ENCODE peak calls at places on chromosome 5, in six cellular contexts. J is stimulated activated CD4-positive, alpha-beta T cell treated with anti-CD3 and anti-CD28 coated beads, Interleukin-1b, Interleukin-23, amount 100 ng/mL, for 24 hours; B is NCI-H1417; C is gastrocnemius medialis; A is RPMI7951; N is nephron progenitor cell. S is an unnamed sample.

GRCh38 chr5:36724429-36725332 is 118.3 kb downstream of the SLC1A3 start:
- DNase-seq in C (no peak), N (no peak), J (no peak), A (peak), B (no peak), S (no peak)

GRCh38 chr5:38453921-38454320 is 102.5 kb downstream of the LIFR start:
- DNase-seq in J (no peak), B (no peak), C (no peak), A (no peak), N (no peak), S (no peak)

GRCh38 chr5:134585966-134586365 is 46.7 kb downstream of the SAR1B start:
- DNase-seq in B (no peak), C (no peak), N (no peak), A (no peak), J (no peak), S (no peak)

GRCh38 chr5:69074664-69075521 is 18.9 kb upstream of the SLC30A5 start:
- DNase-seq in N (no peak), J (no peak), C (no peak), B (no peak), A (no peak), S (no peak)

GRCh38 chr5:126812199-126812570 is 35.2 kb downstream of the LMNB1 start:
- DNase-seq in A (no peak), N (no peak), B (no peak), J (no peak), C (no peak), S (no peak)

GRCh38 chr5:80254767-80255424 is 952 bp downstream of the SERINC5 start:
- DNase-seq in C (no peak), B (peak), N (no peak), J (no peak), A (no peak), S (no peak)

GRCh38 chr5:96652769-96653455 is 9.3 kb upstream of the CAST start:
- DNase-seq in N (no peak), C (no peak), B (peak), A (peak), J (no peak), S (no peak)

GRCh38 chr5:14229181-14229580 is 86.0 kb downstream of the TRIO start:
- DNase-seq in J (no peak), N (no peak), B (no peak), A (no peak), C (peak), S (no peak)

GRCh38 chr5:72167257-72167656 is 60.0 kb downstream of the MAP1B start:
- DNase-seq in C (no peak), A (no peak), B (no peak), N (no peak), J (no peak), S (no peak)

GRCh38 chr5:138338411-138339085 is 482 bp downstream of the FAM53C start:
- DNase-seq in C (no peak), N (peak), B (no peak), A (no peak), J (no peak), S (no peak)

GRCh38 chr5:58064799-58065198 is 395.1 kb downstream of the PLK2 start:
- DNase-seq in J (no peak), A (peak), B (no peak), N (no peak), C (no peak), S (no peak)

GRCh38 chr5:174059247-174059646 is 13.7 kb downstream of the NSG2 start:
- DNase-seq in N (no peak), C (no peak), B (no peak), J (no peak), A (no peak), S (no peak)

GRCh38 chr5:43034591-43034968 is 5.5 kb downstream of the ANXA2R start:
- DNase-seq in N (no peak), C (no peak), J (no peak), A (no peak), B (no peak), S (no peak)

GRCh38 chr5:107072440-107072839 is 598.3 kb downstream of the EFNA5 start:
- DNase-seq in A (no peak), J (no peak), B (no peak), C (no peak), N (no peak), S (no peak)

GRCh38 chr5:85985167-85985566 is 632.6 kb upstream of the COX7C start:
- DNase-seq in A (no peak), B (no peak), J (no peak), C (no peak), N (no peak), S (no peak)

GRCh38 chr5:34691326-34691725 is 35.2 kb downstream of the RAI14 start:
- DNase-seq in N (no peak), J (no peak), C (no peak), B (no peak), A (no peak), S (no peak)

GRCh38 chr5:31768784-31769183 is 129.9 kb downstream of the PDZD2 start:
- DNase-seq in C (no peak), N (no peak), B (no peak), J (no peak), A (no peak), S (no peak)

GRCh38 chr5:96997265-96997859 is 61.5 kb downstream of the LNPEP start:
- DNase-seq in J (no peak), C (no peak), A (peak), B (peak), N (peak), S (no peak)

GRCh38 chr5:143594913-143595818 is 191.7 kb upstream of the NR3C1 start:
- DNase-seq in A (peak), B (no peak), C (no peak), J (no peak), N (no peak), S (no peak)

GRCh38 chr5:80507663-80508062 is 19.8 kb downstream of the FAM151B start:
- DNase-seq in B (no peak), N (no peak), C (no peak), A (no peak), J (no peak), S (no peak)

GRCh38 chr5:77210091-77211012 is at the start of gene PDE8B:
- DNase-seq in N (peak), A (no peak), C (no peak), B (peak), J (no peak), S (no peak)

GRCh38 chr5:62083661-62084060 is 222.3 kb upstream of the KIF2A start:
- DNase-seq in A (no peak), N (no peak), C (no peak), B (no peak), J (no peak), S (no peak)

GRCh38 chr5:159026781-159027180 is 72.9 kb downstream of the EBF1 start:
- DNase-seq in A (no peak), B (no peak), N (no peak), J (no peak), C (no peak), S (no peak)

GRCh38 chr5:174520420-174521396 is 203.7 kb upstream of the MSX2 start:
- DNase-seq in C (no peak), A (no peak), B (peak), N (peak), J (no peak), S (no peak)

GRCh38 chr5:97534166-97534565 is 351.1 kb upstream of the RIOK2 start:
- DNase-seq in N (peak), A (peak), C (no peak), J (no peak), B (peak), S (no peak)

GRCh38 chr5:114952876-114953275 is 216.8 kb downstream of the TRIM36 start:
- DNase-seq in J (no peak), N (no peak), A (no peak), B (no peak), C (no peak), S (no peak)

GRCh38 chr5:89213584-89213983 is 330.6 kb upstream of the MEF2C start:
- DNase-seq in C (no peak), N (no peak), A (peak), B (no peak), J (no peak), S (no peak)

GRCh38 chr5:17326600-17327037 is 109.2 kb downstream of the BASP1 start:
- DNase-seq in C (no peak), J (no peak), A (no peak), N (no peak), B (no peak), S (no peak)

GRCh38 chr5:38707352-38708324 is 138.2 kb upstream of the OSMR start:
- DNase-seq in C (no peak), B (no peak), N (no peak), A (no peak), J (no peak), S (no peak)

GRCh38 chr5:1293997-1294838 is 650 bp downstream of the TERT start:
- DNase-seq in B (peak), A (no peak), C (no peak), N (peak), J (no peak), S (no peak)

GRCh38 chr5:458547-459353 is 15.8 kb downstream of the EXOC3 start:
- DNase-seq in J (no peak), A (peak), C (no peak), N (no peak), B (no peak), S (no peak)

GRCh38 chr5:19175776-19176570 is 812.0 kb downstream of the CDH18 start:
- DNase-seq in C (no peak), N (no peak), B (no peak), A (no peak), J (no peak), S (no peak)

GRCh38 chr5:19564036-19564435 is 424.0 kb downstream of the CDH18 start:
- DNase-seq in N (no peak), J (no peak), B (no peak), C (no peak), A (peak), S (no peak)

GRCh38 chr5:1312993-1313833 is 18.3 kb upstream of the TERT start:
- DNase-seq in B (peak), A (peak), N (peak), C (no peak), J (no peak), S (no peak)

GRCh38 chr5:115453391-115454095 is 91.0 kb downstream of the FEM1C start:
- DNase-seq in B (no peak), A (no peak), N (no peak), J (no peak), C (no peak), S (no peak)

GRCh38 chr5:140557965-140558364 is 692 bp upstream of the SRA1 start:
- DNase-seq in J (no peak), C (no peak), A (no peak), N (no peak), B (no peak), S (no peak)

GRCh38 chr5:38509185-38509584 is 47.3 kb downstream of the LIFR start:
- DNase-seq in C (no peak), B (no peak), J (no peak), A (peak), N (no peak), S (no peak)

GRCh38 chr5:128498844-128499455 is 39.1 kb downstream of the FBN2 start:
- DNase-seq in A (peak), J (no peak), B (peak), N (no peak), C (no peak), S (no peak)